ENCODE peak calls at places on chromosomes 13 and 19, in ten cellular contexts. One of them, this sample, is unnamed.

GRCh38 chr19:39362682-39363657 is 20.7 kb downstream of the SAMD4B start:
- DNase-seq in GM23338: no peak
- DNase-seq in GM23248: peak; percentile 65
- DNase-seq in CD4-positive, alpha-beta T cell: no peak
- DNase-seq in heart left ventricle: no peak
- DNase-seq in colonic mucosa: no peak
- DNase-seq in tibial artery: peak; percentile 58
- DNase-seq in left lung: no peak
- DNase-seq in effector memory CD4-positive, alpha-beta T cell: no peak
- DNase-seq in cardiac muscle cell: no peak
- DNase-seq in this sample: no peak

GRCh38 chr19:33387351-33388230 is 14.1 kb downstream of the CEBPG start:
- DNase-seq in heart left ventricle: no peak
- DNase-seq in cardiac muscle cell: no peak
- DNase-seq in left lung: peak; percentile 77
- DNase-seq in tibial artery: no peak
- DNase-seq in CD4-positive, alpha-beta T cell: no peak
- DNase-seq in GM23338: no peak
- DNase-seq in effector memory CD4-positive, alpha-beta T cell: no peak
- DNase-seq in colonic mucosa: no peak
- DNase-seq in GM23248: no peak
- DNase-seq in this sample: no peak

GRCh38 chr13:60397693-60398437 is 845 bp downstream of the TDRD3 start:
- DNase-seq in GM23248: peak; percentile 84
- DNase-seq in tibial artery: peak; percentile 45
- DNase-seq in CD4-positive, alpha-beta T cell: no peak
- DNase-seq in GM23338: peak; percentile 75
- DNase-seq in effector memory CD4-positive, alpha-beta T cell: peak; percentile 9
- DNase-seq in heart left ventricle: peak; percentile 72
- DNase-seq in cardiac muscle cell: peak; percentile 75
- DNase-seq in colonic mucosa: peak; percentile 61
- DNase-seq in left lung: peak; percentile 93
- DNase-seq in this sample: peak; percentile 64

GRCh38 chr13:73715910-73716257 is 418.3 kb downstream of the KLF12 start:
- DNase-seq in left lung: no peak
- DNase-seq in CD4-positive, alpha-beta T cell: no peak
- DNase-seq in colonic mucosa: no peak
- DNase-seq in heart left ventricle: no peak
- DNase-seq in cardiac muscle cell: no peak
- DNase-seq in tibial artery: no peak
- DNase-seq in GM23248: no peak
- DNase-seq in GM23338: no peak
- DNase-seq in effector memory CD4-positive, alpha-beta T cell: no peak
- DNase-seq in this sample: no peak

GRCh38 chr13:79282976-79283375 is 123.1 kb downstream of the RBM26 start:
- DNase-seq in tibial artery: no peak
- DNase-seq in GM23248: no peak
- DNase-seq in colonic mucosa: no peak
- DNase-seq in CD4-positive, alpha-beta T cell: no peak
- DNase-seq in GM23338: no peak
- DNase-seq in effector memory CD4-positive, alpha-beta T cell: no peak
- DNase-seq in left lung: no peak
- DNase-seq in cardiac muscle cell: no peak
- DNase-seq in heart left ventricle: no peak
- DNase-seq in this sample: no peak

GRCh38 chr13:109509154-109509905 is 277.1 kb downstream of the IRS2 start:
- DNase-seq in heart left ventricle: no peak
- DNase-seq in left lung: no peak
- DNase-seq in GM23248: peak; percentile 76
- DNase-seq in colonic mucosa: no peak
- DNase-seq in tibial artery: no peak
- DNase-seq in GM23338: no peak
- DNase-seq in cardiac muscle cell: no peak
- DNase-seq in CD4-positive, alpha-beta T cell: no peak
- DNase-seq in effector memory CD4-positive, alpha-beta T cell: no peak
- DNase-seq in this sample: no peak

GRCh38 chr19:37217855-37218591 is at the start of gene ZNF383:
- DNase-seq in cardiac muscle cell: peak; percentile 95
- DNase-seq in heart left ventricle: peak; percentile 91
- DNase-seq in CD4-positive, alpha-beta T cell: peak; percentile 74
- DNase-seq in GM23338: peak; percentile 97
- DNase-seq in GM23248: peak; percentile 93
- DNase-seq in colonic mucosa: peak; percentile 90
- DNase-seq in left lung: peak; percentile 95
- DNase-seq in effector memory CD4-positive, alpha-beta T cell: peak; percentile 51
- DNase-seq in tibial artery: peak; percentile 89
- DNase-seq in this sample: peak; percentile 67

GRCh38 chr19:38163419-38164290 is 60.4 kb downstream of the DPF1 start:
- DNase-seq in effector memory CD4-positive, alpha-beta T cell: no peak
- DNase-seq in tibial artery: no peak
- DNase-seq in GM23338: no peak
- DNase-seq in left lung: no peak
- DNase-seq in cardiac muscle cell: no peak
- DNase-seq in heart left ventricle: no peak
- DNase-seq in colonic mucosa: no peak
- DNase-seq in GM23248: no peak
- DNase-seq in CD4-positive, alpha-beta T cell: no peak
- DNase-seq in this sample: no peak

GRCh38 chr19:8926341-8926740 is 83.9 kb downstream of the MUC16 start:
- DNase-seq in tibial artery: no peak
- DNase-seq in effector memory CD4-positive, alpha-beta T cell: no peak
- DNase-seq in GM23248: no peak
- DNase-seq in heart left ventricle: no peak
- DNase-seq in CD4-positive, alpha-beta T cell: no peak
- DNase-seq in cardiac muscle cell: no peak
- DNase-seq in left lung: no peak
- DNase-seq in colonic mucosa: no peak
- DNase-seq in GM23338: no peak
- DNase-seq in this sample: no peak

GRCh38 chr19:33458171-33458633 is 63.4 kb downstream of the PEPD start:
- DNase-seq in cardiac muscle cell: no peak
- DNase-seq in heart left ventricle: no peak
- DNase-seq in effector memory CD4-positive, alpha-beta T cell: no peak
- DNase-seq in CD4-positive, alpha-beta T cell: no peak
- DNase-seq in GM23248: no peak
- DNase-seq in colonic mucosa: no peak
- DNase-seq in tibial artery: no peak
- DNase-seq in left lung: no peak
- DNase-seq in GM23338: no peak
- DNase-seq in this sample: no peak

GRCh38 chr13:34025746-34026145 is 207.8 kb downstream of the RFC3 start:
- DNase-seq in effector memory CD4-positive, alpha-beta T cell: no peak
- DNase-seq in left lung: no peak
- DNase-seq in heart left ventricle: no peak
- DNase-seq in tibial artery: no peak
- DNase-seq in CD4-positive, alpha-beta T cell: no peak
- DNase-seq in cardiac muscle cell: no peak
- DNase-seq in colonic mucosa: no peak
- DNase-seq in GM23338: no peak
- DNase-seq in GM23248: peak; percentile 56
- DNase-seq in this sample: no peak

GRCh38 chr13:98575009-98575866 is 1.7 kb downstream of the STK24 start:
- DNase-seq in tibial artery: no peak
- DNase-seq in effector memory CD4-positive, alpha-beta T cell: no peak
- DNase-seq in GM23248: peak; percentile 43
- DNase-seq in GM23338: no peak
- DNase-seq in left lung: no peak
- DNase-seq in colonic mucosa: no peak
- DNase-seq in CD4-positive, alpha-beta T cell: no peak
- DNase-seq in cardiac muscle cell: no peak
- DNase-seq in heart left ventricle: no peak
- DNase-seq in this sample: peak; percentile 50

GRCh38 chr13:49419292-49419691 is 24.6 kb downstream of the CAB39L start:
- DNase-seq in GM23248: peak; percentile 59
- DNase-seq in colonic mucosa: no peak
- DNase-seq in cardiac muscle cell: no peak
- DNase-seq in GM23338: no peak
- DNase-seq in tibial artery: no peak
- DNase-seq in effector memory CD4-positive, alpha-beta T cell: no peak
- DNase-seq in CD4-positive, alpha-beta T cell: no peak
- DNase-seq in left lung: no peak
- DNase-seq in heart left ventricle: no peak
- DNase-seq in this sample: no peak

GRCh38 chr19:3365447-3366103 is 808 bp upstream of the NFIC start:
- DNase-seq in left lung: peak; percentile 88
- DNase-seq in tibial artery: peak; percentile 77
- DNase-seq in GM23248: peak; percentile 86
- DNase-seq in CD4-positive, alpha-beta T cell: no peak
- DNase-seq in effector memory CD4-positive, alpha-beta T cell: no peak
- DNase-seq in cardiac muscle cell: no peak
- DNase-seq in GM23338: no peak
- DNase-seq in heart left ventricle: peak; percentile 76
- DNase-seq in colonic mucosa: peak; percentile 62
- DNase-seq in this sample: no peak

GRCh38 chr19:18776736-18777135 is 14.4 kb downstream of the COMP start:
- DNase-seq in tibial artery: no peak
- DNase-seq in effector memory CD4-positive, alpha-beta T cell: no peak
- DNase-seq in cardiac muscle cell: peak; percentile 30
- DNase-seq in CD4-positive, alpha-beta T cell: no peak
- DNase-seq in colonic mucosa: no peak
- DNase-seq in GM23248: peak; percentile 84
- DNase-seq in GM23338: no peak
- DNase-seq in left lung: no peak
- DNase-seq in heart left ventricle: no peak
- DNase-seq in this sample: no peak
- H3K27me3 ChIP-seq in tibial artery: no peaks in the 10 kb centered on the region
- H3K27me3 ChIP-seq in effector memory CD4-positive, alpha-beta T cell: no peaks in the 10 kb centered on the region
- H3K27me3 ChIP-seq in cardiac muscle cell: peaks cover 42% of the 10 kb centered on the region
- H3K27me3 ChIP-seq in CD4-positive, alpha-beta T cell: no peaks in the 10 kb centered on the region
- H3K27me3 ChIP-seq in colonic mucosa: no peaks in the 10 kb centered on the region
- H3K27me3 ChIP-seq in GM23248: no peaks in the 10 kb centered on the region
- H3K27me3 ChIP-seq in GM23338: peaks cover 91% of the 10 kb centered on the region
- H3K27me3 ChIP-seq in left lung: no peaks in the 10 kb centered on the region
- H3K27me3 ChIP-seq in heart left ventricle: no peaks in the 10 kb centered on the region
- H3K27me3 ChIP-seq in this sample: no peaks in the 10 kb centered on the region

GRCh38 chr19:2057484-2058469 is 6.7 kb upstream of the MKNK2 start:
- DNase-seq in heart left ventricle: no peak
- DNase-seq in GM23248: no peak
- DNase-seq in left lung: no peak
- DNase-seq in cardiac muscle cell: no peak
- DNase-seq in tibial artery: no peak
- DNase-seq in colonic mucosa: no peak
- DNase-seq in effector memory CD4-positive, alpha-beta T cell: no peak
- DNase-seq in CD4-positive, alpha-beta T cell: no peak
- DNase-seq in GM23338: no peak
- DNase-seq in this sample: no peak
- H3K27ac ChIP-seq in heart left ventricle: peak overlapping the region; percentile 100
- H3K27ac ChIP-seq in GM23248: peak overlapping the region; percentile 98
- H3K27ac ChIP-seq in left lung: peak overlapping the region; percentile 99
- H3K27ac ChIP-seq in cardiac muscle cell: peak overlapping the region; percentile 99
- H3K27ac ChIP-seq in tibial artery: peak overlapping the region; percentile 100
- H3K27ac ChIP-seq in colonic mucosa: peak overlapping the region; percentile 35
- H3K27ac ChIP-seq in effector memory CD4-positive, alpha-beta T cell: peak overlapping the region; percentile 75
- H3K27ac ChIP-seq in CD4-positive, alpha-beta T cell: peak overlapping the region; percentile 73
- H3K27ac ChIP-seq in GM23338: no peak overlapping the region
- H3K27ac ChIP-seq in this sample: peak overlapping the region; percentile 99

DNA sequence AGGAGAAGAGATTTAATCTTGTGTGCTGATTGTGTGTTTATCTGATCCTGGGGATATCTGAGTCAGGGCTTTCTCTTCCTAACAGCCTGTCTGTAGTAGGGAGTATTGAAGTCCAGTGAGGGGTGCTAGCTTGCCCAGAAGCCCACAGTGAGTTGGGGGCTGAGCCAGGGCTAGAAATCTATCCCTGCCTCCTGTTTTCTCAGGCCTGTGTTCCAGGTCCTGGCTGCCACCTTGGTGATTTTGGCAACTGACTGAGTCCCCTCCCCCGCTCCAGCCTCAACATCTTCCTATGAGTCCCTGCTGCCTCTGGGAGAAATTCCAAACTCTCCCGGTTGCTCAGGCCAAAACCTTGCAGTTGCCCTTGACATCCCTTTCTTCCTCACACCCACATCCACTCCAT is 7.7 kb upstream of the NOVA2 start:
- DNase-seq in effector memory CD4-positive, alpha-beta T cell: no peak
- DNase-seq in GM23248: peak; percentile 28
- DNase-seq in CD4-positive, alpha-beta T cell: no peak
- DNase-seq in colonic mucosa: no peak
- DNase-seq in GM23338: peak; percentile 63
- DNase-seq in tibial artery: no peak
- DNase-seq in cardiac muscle cell: no peak
- DNase-seq in heart left ventricle: no peak
- DNase-seq in left lung: no peak
- DNase-seq in this sample: no peak
- H3K27me3 ChIP-seq in effector memory CD4-positive, alpha-beta T cell: no peaks in the 10 kb centered on the region
- H3K27me3 ChIP-seq in GM23248: peaks cover 6% of the 10 kb centered on the region
- H3K27me3 ChIP-seq in CD4-positive, alpha-beta T cell: peaks cover 2% of the 10 kb centered on the region
- H3K27me3 ChIP-seq in colonic mucosa: no peaks in the 10 kb centered on the region
- H3K27me3 ChIP-seq in GM23338: no peaks in the 10 kb centered on the region
- H3K27me3 ChIP-seq in tibial artery: no peaks in the 10 kb centered on the region
- H3K27me3 ChIP-seq in cardiac muscle cell: peaks cover 4% of the 10 kb centered on the region
- H3K27me3 ChIP-seq in heart left ventricle: peaks cover 1% of the 10 kb centered on the region
- H3K27me3 ChIP-seq in left lung: no peaks in the 10 kb centered on the region
- H3K27me3 ChIP-seq in this sample: peaks cover 2% of the 10 kb centered on the region

GRCh38 chr19:17335575-17335974 is 920 bp upstream of the ANO8 start:
- DNase-seq in GM23338: no peak
- DNase-seq in GM23248: no peak
- DNase-seq in effector memory CD4-positive, alpha-beta T cell: no peak
- DNase-seq in colonic mucosa: no peak
- DNase-seq in cardiac muscle cell: no peak
- DNase-seq in heart left ventricle: no peak
- DNase-seq in CD4-positive, alpha-beta T cell: no peak
- DNase-seq in left lung: no peak
- DNase-seq in tibial artery: no peak
- DNase-seq in this sample: no peak
- H3K27ac ChIP-seq in GM23338: no peak overlapping the region
- H3K27ac ChIP-seq in GM23248: no peak overlapping the region
- H3K27ac ChIP-seq in effector memory CD4-positive, alpha-beta T cell: no peak overlapping the region
- H3K27ac ChIP-seq in colonic mucosa: no peak overlapping the region
- H3K27ac ChIP-seq in cardiac muscle cell: no peak overlapping the region
- H3K27ac ChIP-seq in heart left ventricle: no peak overlapping the region
- H3K27ac ChIP-seq in CD4-positive, alpha-beta T cell: no peak overlapping the region
- H3K27ac ChIP-seq in left lung: no peak overlapping the region
- H3K27ac ChIP-seq in tibial artery: peak overlapping the region; percentile 88
- H3K27ac ChIP-seq in this sample: no peak overlapping the region

GRCh38 chr19:41748012-41748411 is 7.3 kb upstream of the CEACAM6 start:
- DNase-seq in GM23338: no peak
- DNase-seq in heart left ventricle: no peak
- DNase-seq in colonic mucosa: no peak
- DNase-seq in CD4-positive, alpha-beta T cell: no peak
- DNase-seq in left lung: no peak
- DNase-seq in tibial artery: no peak
- DNase-seq in cardiac muscle cell: no peak
- DNase-seq in GM23248: no peak
- DNase-seq in effector memory CD4-positive, alpha-beta T cell: no peak
- DNase-seq in this sample: no peak
- H3K27me3 ChIP-seq in GM23338: peaks cover 11% of the 10 kb centered on the region
- H3K27me3 ChIP-seq in heart left ventricle: peaks cover 62% of the 10 kb centered on the region
- H3K27me3 ChIP-seq in colonic mucosa: no peaks in the 10 kb centered on the region
- H3K27me3 ChIP-seq in CD4-positive, alpha-beta T cell: peaks cover 32% of the 10 kb centered on the region
- H3K27me3 ChIP-seq in left lung: no peaks in the 10 kb centered on the region
- H3K27me3 ChIP-seq in tibial artery: no peaks in the 10 kb centered on the region
- H3K27me3 ChIP-seq in cardiac muscle cell: no peaks in the 10 kb centered on the region
- H3K27me3 ChIP-seq in GM23248: peaks cover 55% of the 10 kb centered on the region
- H3K27me3 ChIP-seq in effector memory CD4-positive, alpha-beta T cell: no peaks in the 10 kb centered on the region
- H3K27me3 ChIP-seq in this sample: peaks cover 8% of the 10 kb centered on the region

GRCh38 chr13:90444232-90444631 is 903.3 kb upstream of the MIR17HG start:
- DNase-seq in left lung: no peak
- DNase-seq in GM23248: no peak
- DNase-seq in CD4-positive, alpha-beta T cell: no peak
- DNase-seq in heart left ventricle: no peak
- DNase-seq in tibial artery: no peak
- DNase-seq in colonic mucosa: no peak
- DNase-seq in effector memory CD4-positive, alpha-beta T cell: no peak
- DNase-seq in cardiac muscle cell: no peak
- DNase-seq in GM23338: no peak
- DNase-seq in this sample: no peak
- H3K27ac ChIP-seq in left lung: no peak overlapping the region
- H3K27ac ChIP-seq in GM23248: no peak overlapping the region
- H3K27ac ChIP-seq in CD4-positive, alpha-beta T cell: no peak overlapping the region
- H3K27ac ChIP-seq in heart left ventricle: no peak overlapping the region
- H3K27ac ChIP-seq in tibial artery: no peak overlapping the region
- H3K27ac ChIP-seq in colonic mucosa: no peak overlapping the region
- H3K27ac ChIP-seq in effector memory CD4-positive, alpha-beta T cell: no peak overlapping the region
- H3K27ac ChIP-seq in cardiac muscle cell: no peak overlapping the region
- H3K27ac ChIP-seq in GM23338: no peak overlapping the region
- H3K27ac ChIP-seq in this sample: no peak overlapping the region

GRCh38 chr19:850221-850978 is 1.7 kb upstream of the ELANE start:
- DNase-seq in heart left ventricle: peak; percentile 96
- DNase-seq in GM23248: peak; percentile 91
- DNase-seq in left lung: peak; percentile 91
- DNase-seq in tibial artery: peak; percentile 93
- DNase-seq in CD4-positive, alpha-beta T cell: no peak
- DNase-seq in effector memory CD4-positive, alpha-beta T cell: no peak
- DNase-seq in cardiac muscle cell: peak; percentile 24
- DNase-seq in colonic mucosa: peak; percentile 75
- DNase-seq in GM23338: peak; percentile 65
- DNase-seq in this sample: no peak
- H3K27me3 ChIP-seq in heart left ventricle: peaks cover 38% of the 10 kb centered on the region
- H3K27me3 ChIP-seq in GM23248: peaks cover 23% of the 10 kb centered on the region
- H3K27me3 ChIP-seq in left lung: peaks cover 9% of the 10 kb centered on the region
- H3K27me3 ChIP-seq in tibial artery: no peaks in the 10 kb centered on the region
- H3K27me3 ChIP-seq in CD4-positive, alpha-beta T cell: peaks cover 54% of the 10 kb centered on the region
- H3K27me3 ChIP-seq in effector memory CD4-positive, alpha-beta T cell: peaks cover 30% of the 10 kb centered on the region
- H3K27me3 ChIP-seq in cardiac muscle cell: peaks cover 7% of the 10 kb centered on the region
- H3K27me3 ChIP-seq in colonic mucosa: peaks cover 43% of the 10 kb centered on the region
- H3K27me3 ChIP-seq in GM23338: no peaks in the 10 kb centered on the region
- H3K27me3 ChIP-seq in this sample: no peaks in the 10 kb centered on the region

This sample was measured in CD4-positive, CD25-positive, alpha-beta regulatory T cell.